ENCODE peak calls at places on chromosomes 1 and 21, in five cellular contexts. D is stimulated activated CD8-positive, alpha-beta memory T cell treated with anti-CD3 and anti-CD28 coated beads, Interleukin-4, amount 100 ng/mL, for 1 hour; I is upper lobe of right lung; S is stromal cell of bone marrow; A is CD4-positive, alpha-beta memory T cell. Z is an unnamed sample.

GRCh38 chr1:233993651-233994050 is 89.2 kb downstream of the SLC35F3 start:
- DNase-seq in S (no peak), I (no peak), D (no peak), A (no peak), Z (no peak)

GRCh38 chr1:10733474-10733873 is 63.0 kb downstream of the CASZ1 start:
- DNase-seq in A (no peak), I (no peak), S (no peak), D (no peak), Z (no peak)

GRCh38 chr1:239053269-239053668 is 333.1 kb upstream of the CHRM3 start:
- DNase-seq in A (no peak), S (no peak), I (no peak), D (no peak), Z (no peak)

GRCh38 chr1:24317081-24317480 is 2.1 kb upstream of the GRHL3 start:
- DNase-seq in S (no peak), I (no peak), D (no peak), A (no peak), Z (no peak)

GRCh38 chr1:31934706-31935629 is 3.2 kb downstream of the PTP4A2 start:
- DNase-seq in A (no peak), D (no peak), I (no peak), S (no peak), Z (no peak)

GRCh38 chr1:92563457-92564216 is 76.9 kb upstream of the GFI1 start:
- DNase-seq in S (no peak), D (no peak), A (no peak), I (no peak), Z (no peak)

GRCh38 chr21:35303085-35303484 is 254.0 kb upstream of the RUNX1 start:
- DNase-seq in D (no peak), A (no peak), S (peak; percentile 66), I (no peak), Z (no peak)

GRCh38 chr21:44710756-44711326 is 531 bp downstream of the TSPEAR start:
- DNase-seq in S (no peak), I (peak; percentile 65), A (peak; percentile 25), D (no peak), Z (no peak)

GRCh38 chr1:109721046-109721445 is 9.0 kb downstream of the GSTM5 start:
- DNase-seq in A (no peak), I (no peak), S (no peak), D (no peak), Z (no peak)

GRCh38 chr1:232538224-232538942 is 91.5 kb downstream of the SIPA1L2 start:
- DNase-seq in S (no peak), D (no peak), A (no peak), I (no peak), Z (no peak)

GRCh38 chr21:38987551-38988210 is 182.0 kb downstream of the ETS2 start:
- DNase-seq in A (no peak), S (no peak), D (no peak), I (no peak), Z (no peak)

GRCh38 chr1:9270290-9270900 is 22.3 kb upstream of the SPSB1 start:
- DNase-seq in I (peak; percentile 57), S (no peak), A (no peak), D (no peak), Z (no peak)

GRCh38 chr1:114330451-114330983 is 176.8 kb upstream of the SYT6 start:
- DNase-seq in A (peak; percentile 32), S (no peak), I (no peak), D (no peak), Z (no peak)

GRCh38 chr1:179229214-179230140 is at the start of gene ABL2:
- DNase-seq in D (no peak), S (no peak), A (peak; percentile 40), I (peak; percentile 77), Z (no peak)

GRCh38 chr1:166701603-166702090 is 137.6 kb upstream of the POGK start:
- DNase-seq in S (no peak), D (no peak), A (no peak), I (no peak), Z (no peak)

GRCh38 chr1:75731881-75732280 is 7.4 kb downstream of the ACADM start:
- DNase-seq in D (no peak), A (no peak), S (no peak), I (no peak), Z (no peak)

GRCh38 chr1:38568061-38568857 is 291.3 kb downstream of the RRAGC start:
- DNase-seq in A (no peak), I (no peak), D (no peak), S (no peak), Z (no peak)

GRCh38 chr1:51998007-51998406 is 7.5 kb upstream of the RAB3B start:
- DNase-seq in S (no peak), I (no peak), A (no peak), D (no peak), Z (no peak)

GRCh38 chr1:183487686-183488442 is 15.6 kb downstream of the SMG7 start:
- DNase-seq in I (no peak), S (no peak), A (no peak), D (no peak), Z (no peak)

GRCh38 chr1:89657886-89658285 is 25.0 kb downstream of the LRRC8C start:
- DNase-seq in S (no peak), A (peak; percentile 86), I (no peak), D (no peak), Z (no peak)

GRCh38 chr1:62318756-62319544 is at the start of gene KANK4:
- DNase-seq in S (no peak), I (no peak), A (no peak), D (no peak), Z (no peak)

GRCh38 chr1:115189814-115190541 is 100.7 kb upstream of the TSPAN2 start:
- DNase-seq in D (no peak), A (no peak), S (peak; percentile 94), I (no peak), Z (no peak)

GRCh38 chr1:246782120-246782900 is 58.1 kb downstream of the SCCPDH start:
- DNase-seq in I (no peak), S (peak; percentile 59), D (no peak), A (no peak), Z (no peak)

GRCh38 chr21:37436180-37436579 is 69.6 kb downstream of the DYRK1A start:
- DNase-seq in D (no peak), S (no peak), I (no peak), A (no peak), Z (no peak)

GRCh38 chr1:1079408-1080121 is 5.5 kb upstream of the RNF223 start:
- DNase-seq in A (no peak), D (no peak), I (peak; percentile 91), S (no peak), Z (no peak)

GRCh38 chr1:11482904-11483479 is 4.0 kb downstream of the DISP3 start:
- DNase-seq in I (no peak), A (no peak), D (no peak), S (no peak), Z (no peak)

GRCh38 chr1:185627136-185627535 is 107.1 kb upstream of the HMCN1 start:
- DNase-seq in I (no peak), D (no peak), A (no peak), S (no peak), Z (no peak)

GRCh38 chr1:62209931-62210595 is 15.4 kb downstream of the L1TD1 start:
- DNase-seq in A (no peak), D (no peak), I (no peak), S (peak; percentile 13), Z (no peak)

GRCh38 chr21:39637197-39637970 is 24.6 kb downstream of the B3GALT5 start:
- DNase-seq in A (no peak), D (no peak), S (no peak), I (no peak), Z (no peak)

GRCh38 chr21:35195232-35195631 is 146.1 kb upstream of the RUNX1 start:
- DNase-seq in A (no peak), I (no peak), D (no peak), S (no peak), Z (no peak)

GRCh38 chr1:5882367-5883128 is 109.7 kb downstream of the NPHP4 start:
- DNase-seq in D (no peak), S (no peak), A (no peak), I (no peak), Z (no peak)

Z was measured in esophagus squamous epithelium.